ENCODE peak calls at places on chromosomes 11 and 22, in nine cellular contexts. R is pancreas; H is lower lobe of right lung; Y is mucosa of descending colon; M is left cardiac atrium; O is activated B cell treated with CpG ODN at 0.5 μM for 24 hours; X is heart left ventricle; Z is activated T-cell treated with anti-CD3 and anti-CD28 coated beads, Interleukin-2, amount 50 U/mL, for 72 hours; V is HepG2. N is an unnamed sample.

GRCh38 chr11:66119348-66120133 is 49.5 kb downstream of the PACS1 start:
- ATAC-seq in R (peak), H (no peak), Y (peak), M (peak), O (no peak), X (peak), Z (no peak), V (peak), N (no peak)

GRCh38 chr11:59967677-59968394 is 4.0 kb downstream of the OOSP4A start:
- ATAC-seq in R (no peak), H (no peak), Y (no peak), M (no peak), O (no peak), X (no peak), Z (no peak), V (no peak), N (no peak)

GRCh38 chr11:117518455-117518854 is 190.8 kb downstream of the CEP164 start:
- ATAC-seq in R (no peak), H (no peak), Y (no peak), M (no peak), O (no peak), X (no peak), Z (no peak), V (no peak), N (no peak)

GRCh38 chr11:120121914-120122473 is 15.9 kb downstream of the TRIM29 start:
- ATAC-seq in R (peak), H (peak), Y (peak), M (peak), O (no peak), X (peak), Z (no peak), V (peak), N (no peak)

GRCh38 chr11:45848654-45849081 is 1.4 kb downstream of the CRY2 start:
- ATAC-seq in R (peak), H (peak), Y (no peak), M (no peak), O (no peak), X (no peak), Z (no peak), V (peak), N (no peak)

GRCh38 chr11:35145249-35145648 is 6.3 kb downstream of the CD44 start:
- ATAC-seq in R (peak), H (peak), Y (peak), M (no peak), O (no peak), X (no peak), Z (peak), V (peak), N (peak)

GRCh38 chr11:43578346-43579170 is 102.0 kb upstream of the HSD17B12 start:
- ATAC-seq in R (no peak), H (no peak), Y (no peak), M (no peak), O (no peak), X (no peak), Z (no peak), V (no peak), N (no peak)

GRCh38 chr22:48576333-48577013 is 1251.2 kb downstream of the BRD1 start:
- ATAC-seq in R (peak), H (no peak), Y (peak), M (peak), O (no peak), X (peak), Z (no peak), V (peak), N (no peak)

GRCh38 chr11:80157447-80157846 is 716.6 kb upstream of the TENM4 start:
- ATAC-seq in R (no peak), H (no peak), Y (no peak), M (no peak), O (no peak), X (no peak), Z (no peak), V (no peak), N (no peak)

GRCh38 chr11:134038897-134039470 is 29.9 kb upstream of the JAM3 start:
- ATAC-seq in R (no peak), H (no peak), Y (no peak), M (peak), O (no peak), X (peak), Z (no peak), V (no peak), N (no peak)

GRCh38 chr11:125123194-125123946 is 11.9 kb upstream of the TMEM218 start:
- ATAC-seq in R (no peak), H (peak), Y (no peak), M (no peak), O (no peak), X (no peak), Z (no peak), V (peak), N (no peak)

GRCh38 chr11:134559617-134559992 is 147.6 kb upstream of the B3GAT1 start:
- ATAC-seq in R (no peak), H (no peak), Y (no peak), M (no peak), O (no peak), X (no peak), Z (no peak), V (no peak), N (peak)

GRCh38 chr11:108278954-108279353 is 56.1 kb downstream of the ATM start:
- ATAC-seq in R (peak), H (no peak), Y (no peak), M (no peak), O (no peak), X (no peak), Z (no peak), V (no peak), N (no peak)

GRCh38 chr11:66363187-66363601 is 8.4 kb downstream of the SLC29A2 start:
- ATAC-seq in R (no peak), H (peak), Y (no peak), M (peak), O (no peak), X (peak), Z (no peak), V (no peak), N (no peak)

GRCh38 chr11:103851166-103851651 is 185.2 kb upstream of the DDI1 start:
- ATAC-seq in R (peak), H (peak), Y (no peak), M (peak), O (no peak), X (peak), Z (no peak), V (no peak), N (no peak)

GRCh38 chr11:68598816-68599653 is 85.3 kb upstream of the GAL start:
- ATAC-seq in R (no peak), H (no peak), Y (no peak), M (no peak), O (no peak), X (no peak), Z (peak), V (no peak), N (no peak)

GRCh38 chr11:27933992-27934829 is 173.7 kb downstream of the KIF18A start:
- ATAC-seq in R (no peak), H (no peak), Y (no peak), M (no peak), O (no peak), X (no peak), Z (no peak), V (no peak), N (no peak)

N was measured in stimulated activated memory B cell treated with anti-CD40 and anti-IgM and Interleukin-4, amounts not matched to agents 10 μg/mL and 1 μg/mL and 100 μg/mL, for 72 hours.